ENCODE peak calls at places on chromosomes 13 and 19, in seven cellular contexts. One of them, this sample, is unnamed.

GRCh38 chr19:3343619-3344502 is 22.5 kb upstream of the NFIC start:
- DNase-seq in activated CD8-positive, alpha-beta T cell treated with anti-CD3 and anti-CD28 coated beads, Interleukin-2, amount 10 ng/mL, durations not matched to agents 7 days and 5 days: peak; percentile 60
- DNase-seq in HT-29: peak; percentile 71
- DNase-seq in CD8-positive, alpha-beta T cell: no peak
- DNase-seq in cardiac muscle cell: peak; percentile 93
- DNase-seq in stimulated activated CD8-positive, alpha-beta memory T cell treated with anti-CD3 and anti-CD28 coated beads, Interleukin-2, amount 100 ng/mL, for 48 hours: no peak
- DNase-seq in neural progenitor cell: no peak
- DNase-seq in this sample: no peak

GRCh38 chr19:17325881-17326594 is 8.6 kb downstream of the ANO8 start:
- DNase-seq in activated CD8-positive, alpha-beta T cell treated with anti-CD3 and anti-CD28 coated beads, Interleukin-2, amount 10 ng/mL, durations not matched to agents 7 days and 5 days: no peak
- DNase-seq in HT-29: no peak
- DNase-seq in CD8-positive, alpha-beta T cell: no peak
- DNase-seq in cardiac muscle cell: no peak
- DNase-seq in stimulated activated CD8-positive, alpha-beta memory T cell treated with anti-CD3 and anti-CD28 coated beads, Interleukin-2, amount 100 ng/mL, for 48 hours: no peak
- DNase-seq in neural progenitor cell: no peak
- DNase-seq in this sample: no peak

GRCh38 chr13:23235994-23236393 is 55.2 kb downstream of the SGCG start:
- DNase-seq in activated CD8-positive, alpha-beta T cell treated with anti-CD3 and anti-CD28 coated beads, Interleukin-2, amount 10 ng/mL, durations not matched to agents 7 days and 5 days: no peak
- DNase-seq in HT-29: no peak
- DNase-seq in CD8-positive, alpha-beta T cell: no peak
- DNase-seq in cardiac muscle cell: no peak
- DNase-seq in stimulated activated CD8-positive, alpha-beta memory T cell treated with anti-CD3 and anti-CD28 coated beads, Interleukin-2, amount 100 ng/mL, for 48 hours: no peak
- DNase-seq in neural progenitor cell: no peak
- DNase-seq in this sample: no peak

GRCh38 chr13:49664606-49665005 is 26.7 kb downstream of the EBPL start:
- DNase-seq in activated CD8-positive, alpha-beta T cell treated with anti-CD3 and anti-CD28 coated beads, Interleukin-2, amount 10 ng/mL, durations not matched to agents 7 days and 5 days: no peak
- DNase-seq in HT-29: no peak
- DNase-seq in CD8-positive, alpha-beta T cell: no peak
- DNase-seq in cardiac muscle cell: no peak
- DNase-seq in stimulated activated CD8-positive, alpha-beta memory T cell treated with anti-CD3 and anti-CD28 coated beads, Interleukin-2, amount 100 ng/mL, for 48 hours: no peak
- DNase-seq in neural progenitor cell: peak; percentile 87
- DNase-seq in this sample: no peak

GRCh38 chr19:11291991-11292390 is 4.0 kb upstream of the TSPAN16 start:
- DNase-seq in activated CD8-positive, alpha-beta T cell treated with anti-CD3 and anti-CD28 coated beads, Interleukin-2, amount 10 ng/mL, durations not matched to agents 7 days and 5 days: no peak
- DNase-seq in HT-29: no peak
- DNase-seq in CD8-positive, alpha-beta T cell: no peak
- DNase-seq in cardiac muscle cell: no peak
- DNase-seq in stimulated activated CD8-positive, alpha-beta memory T cell treated with anti-CD3 and anti-CD28 coated beads, Interleukin-2, amount 100 ng/mL, for 48 hours: no peak
- DNase-seq in neural progenitor cell: no peak
- DNase-seq in this sample: no peak

GRCh38 chr13:20192470-20193141 is at the start of gene GJB2:
- DNase-seq in activated CD8-positive, alpha-beta T cell treated with anti-CD3 and anti-CD28 coated beads, Interleukin-2, amount 10 ng/mL, durations not matched to agents 7 days and 5 days: no peak
- DNase-seq in HT-29: peak; percentile 59
- DNase-seq in CD8-positive, alpha-beta T cell: no peak
- DNase-seq in cardiac muscle cell: no peak
- DNase-seq in stimulated activated CD8-positive, alpha-beta memory T cell treated with anti-CD3 and anti-CD28 coated beads, Interleukin-2, amount 100 ng/mL, for 48 hours: no peak
- DNase-seq in neural progenitor cell: peak; percentile 49
- DNase-seq in this sample: no peak

GRCh38 chr19:47157455-47158321 is 27.1 kb downstream of the SAE1 start:
- DNase-seq in activated CD8-positive, alpha-beta T cell treated with anti-CD3 and anti-CD28 coated beads, Interleukin-2, amount 10 ng/mL, durations not matched to agents 7 days and 5 days: peak; percentile 61
- DNase-seq in HT-29: peak; percentile 88
- DNase-seq in CD8-positive, alpha-beta T cell: no peak
- DNase-seq in cardiac muscle cell: peak; percentile 83
- DNase-seq in stimulated activated CD8-positive, alpha-beta memory T cell treated with anti-CD3 and anti-CD28 coated beads, Interleukin-2, amount 100 ng/mL, for 48 hours: no peak
- DNase-seq in neural progenitor cell: peak; percentile 62
- DNase-seq in this sample: no peak

GRCh38 chr13:111475488-111475887 is 155.0 kb downstream of the TEX29 start:
- DNase-seq in activated CD8-positive, alpha-beta T cell treated with anti-CD3 and anti-CD28 coated beads, Interleukin-2, amount 10 ng/mL, durations not matched to agents 7 days and 5 days: no peak
- DNase-seq in HT-29: no peak
- DNase-seq in CD8-positive, alpha-beta T cell: no peak
- DNase-seq in cardiac muscle cell: no peak
- DNase-seq in stimulated activated CD8-positive, alpha-beta memory T cell treated with anti-CD3 and anti-CD28 coated beads, Interleukin-2, amount 100 ng/mL, for 48 hours: no peak
- DNase-seq in neural progenitor cell: no peak
- DNase-seq in this sample: no peak

GRCh38 chr13:38824342-38824741 is 137.5 kb downstream of the FREM2 start:
- DNase-seq in activated CD8-positive, alpha-beta T cell treated with anti-CD3 and anti-CD28 coated beads, Interleukin-2, amount 10 ng/mL, durations not matched to agents 7 days and 5 days: no peak
- DNase-seq in HT-29: no peak
- DNase-seq in CD8-positive, alpha-beta T cell: no peak
- DNase-seq in cardiac muscle cell: no peak
- DNase-seq in stimulated activated CD8-positive, alpha-beta memory T cell treated with anti-CD3 and anti-CD28 coated beads, Interleukin-2, amount 100 ng/mL, for 48 hours: no peak
- DNase-seq in neural progenitor cell: no peak
- DNase-seq in this sample: no peak

GRCh38 chr19:42540071-42540553 is 11.8 kb upstream of the CEACAM1 start:
- DNase-seq in activated CD8-positive, alpha-beta T cell treated with anti-CD3 and anti-CD28 coated beads, Interleukin-2, amount 10 ng/mL, durations not matched to agents 7 days and 5 days: no peak
- DNase-seq in HT-29: peak; percentile 17
- DNase-seq in CD8-positive, alpha-beta T cell: no peak
- DNase-seq in cardiac muscle cell: peak; percentile 50
- DNase-seq in stimulated activated CD8-positive, alpha-beta memory T cell treated with anti-CD3 and anti-CD28 coated beads, Interleukin-2, amount 100 ng/mL, for 48 hours: no peak
- DNase-seq in neural progenitor cell: peak; percentile 58
- DNase-seq in this sample: no peak

GRCh38 chr19:44796701-44797115 is 12.2 kb upstream of the BCAM start:
- DNase-seq in activated CD8-positive, alpha-beta T cell treated with anti-CD3 and anti-CD28 coated beads, Interleukin-2, amount 10 ng/mL, durations not matched to agents 7 days and 5 days: peak; percentile 23
- DNase-seq in HT-29: peak; percentile 80
- DNase-seq in CD8-positive, alpha-beta T cell: no peak
- DNase-seq in cardiac muscle cell: peak; percentile 51
- DNase-seq in stimulated activated CD8-positive, alpha-beta memory T cell treated with anti-CD3 and anti-CD28 coated beads, Interleukin-2, amount 100 ng/mL, for 48 hours: no peak
- DNase-seq in neural progenitor cell: peak; percentile 25
- DNase-seq in this sample: no peak

GRCh38 chr13:78589206-78589605 is 14.1 kb downstream of the POU4F1 start:
- DNase-seq in activated CD8-positive, alpha-beta T cell treated with anti-CD3 and anti-CD28 coated beads, Interleukin-2, amount 10 ng/mL, durations not matched to agents 7 days and 5 days: no peak
- DNase-seq in HT-29: peak; percentile 42
- DNase-seq in CD8-positive, alpha-beta T cell: no peak
- DNase-seq in cardiac muscle cell: peak; percentile 44
- DNase-seq in stimulated activated CD8-positive, alpha-beta memory T cell treated with anti-CD3 and anti-CD28 coated beads, Interleukin-2, amount 100 ng/mL, for 48 hours: no peak
- DNase-seq in neural progenitor cell: peak; percentile 90
- DNase-seq in this sample: no peak

GRCh38 chr19:38395381-38396127 is 7.1 kb downstream of the SPRED3 start:
- DNase-seq in activated CD8-positive, alpha-beta T cell treated with anti-CD3 and anti-CD28 coated beads, Interleukin-2, amount 10 ng/mL, durations not matched to agents 7 days and 5 days: peak; percentile 55
- DNase-seq in HT-29: no peak
- DNase-seq in CD8-positive, alpha-beta T cell: no peak
- DNase-seq in cardiac muscle cell: no peak
- DNase-seq in stimulated activated CD8-positive, alpha-beta memory T cell treated with anti-CD3 and anti-CD28 coated beads, Interleukin-2, amount 100 ng/mL, for 48 hours: no peak
- DNase-seq in neural progenitor cell: peak; percentile 1
- DNase-seq in this sample: no peak

This sample was measured in activated CD8-positive, alpha-beta memory T cell treated with anti-CD3 and anti-CD28 coated beads for 48 hours.